ENCODE peak calls at places on chromosomes 5 and 9, in five cellular contexts. One of them, this sample, is unnamed.

GRCh38 chr9:69453746-69454145 is 128.7 kb downstream of the ENTREP1 start:
- DNase-seq in AG04450: no peak
- DNase-seq in dermis blood vessel endothelial cell: peak; percentile 67
- DNase-seq in upper lobe of right lung: no peak
- DNase-seq in renal cortical epithelial cell: no peak
- DNase-seq in this sample: no peak

GRCh38 chr5:151662805-151663204 is 23.9 kb downstream of the SPARC start:
- DNase-seq in AG04450: no peak
- DNase-seq in dermis blood vessel endothelial cell: no peak
- DNase-seq in upper lobe of right lung: no peak
- DNase-seq in renal cortical epithelial cell: no peak
- DNase-seq in this sample: no peak

GRCh38 chr5:128083033-128083810 is at the start of gene SLC12A2:
- DNase-seq in AG04450: peak; percentile 92
- DNase-seq in dermis blood vessel endothelial cell: peak; percentile 98
- DNase-seq in upper lobe of right lung: peak; percentile 96
- DNase-seq in renal cortical epithelial cell: peak; percentile 89
- DNase-seq in this sample: peak; percentile 59

GRCh38 chr5:37789991-37790390 is 49.9 kb downstream of the GDNF start:
- DNase-seq in AG04450: no peak
- DNase-seq in dermis blood vessel endothelial cell: no peak
- DNase-seq in upper lobe of right lung: no peak
- DNase-seq in renal cortical epithelial cell: peak; percentile 66
- DNase-seq in this sample: no peak

GRCh38 chr9:124834586-124834985 is 18.7 kb upstream of the WDR38 start:
- DNase-seq in AG04450: no peak
- DNase-seq in dermis blood vessel endothelial cell: no peak
- DNase-seq in upper lobe of right lung: no peak
- DNase-seq in renal cortical epithelial cell: peak; percentile 77
- DNase-seq in this sample: no peak

GRCh38 chr5:37714756-37715155 is 125.1 kb downstream of the GDNF start:
- DNase-seq in AG04450: no peak
- DNase-seq in dermis blood vessel endothelial cell: no peak
- DNase-seq in upper lobe of right lung: no peak
- DNase-seq in renal cortical epithelial cell: no peak
- DNase-seq in this sample: no peak

GRCh38 chr5:159667286-159667685 is 249.0 kb upstream of the ADRA1B start:
- DNase-seq in AG04450: no peak
- DNase-seq in dermis blood vessel endothelial cell: no peak
- DNase-seq in upper lobe of right lung: no peak
- DNase-seq in renal cortical epithelial cell: peak; percentile 60
- DNase-seq in this sample: no peak

GRCh38 chr5:179783128-179783527 is 10.7 kb upstream of the LTC4S start:
- DNase-seq in AG04450: no peak
- DNase-seq in dermis blood vessel endothelial cell: no peak
- DNase-seq in upper lobe of right lung: no peak
- DNase-seq in renal cortical epithelial cell: no peak
- DNase-seq in this sample: no peak

GRCh38 chr9:130362691-130363090 is 82.1 kb upstream of the ASS1 start:
- DNase-seq in AG04450: no peak
- DNase-seq in dermis blood vessel endothelial cell: no peak
- DNase-seq in upper lobe of right lung: no peak
- DNase-seq in renal cortical epithelial cell: no peak
- DNase-seq in this sample: no peak

GRCh38 chr9:96513622-96514021 is 63.7 kb downstream of the HABP4 start:
- DNase-seq in AG04450: no peak
- DNase-seq in dermis blood vessel endothelial cell: no peak
- DNase-seq in upper lobe of right lung: no peak
- DNase-seq in renal cortical epithelial cell: no peak
- DNase-seq in this sample: no peak

GRCh38 chr5:140345919-140346347 is 470 bp downstream of the HBEGF start:
- DNase-seq in AG04450: no peak
- DNase-seq in dermis blood vessel endothelial cell: peak; percentile 86
- DNase-seq in upper lobe of right lung: peak; percentile 85
- DNase-seq in renal cortical epithelial cell: no peak
- DNase-seq in this sample: no peak

GRCh38 chr5:158246661-158247060 is 387.7 kb upstream of the CLINT1 start:
- DNase-seq in AG04450: no peak
- DNase-seq in dermis blood vessel endothelial cell: no peak
- DNase-seq in upper lobe of right lung: no peak
- DNase-seq in renal cortical epithelial cell: no peak
- DNase-seq in this sample: peak; percentile 93

GRCh38 chr9:115551396-115551795 is 433.4 kb upstream of the TNC start:
- DNase-seq in AG04450: no peak
- DNase-seq in dermis blood vessel endothelial cell: no peak
- DNase-seq in upper lobe of right lung: no peak
- DNase-seq in renal cortical epithelial cell: no peak
- DNase-seq in this sample: no peak

GRCh38 chr5:127804886-127805426 is 101.8 kb downstream of the CCDC192 start:
- DNase-seq in AG04450: no peak
- DNase-seq in dermis blood vessel endothelial cell: no peak
- DNase-seq in upper lobe of right lung: no peak
- DNase-seq in renal cortical epithelial cell: no peak
- DNase-seq in this sample: no peak

GRCh38 chr5:173602423-173602822 is 14.0 kb downstream of the BOD1 start:
- DNase-seq in AG04450: no peak
- DNase-seq in dermis blood vessel endothelial cell: no peak
- DNase-seq in upper lobe of right lung: peak; percentile 81
- DNase-seq in renal cortical epithelial cell: peak; percentile 19
- DNase-seq in this sample: no peak

GRCh38 chr9:16460711-16461110 is 409.8 kb downstream of the BNC2 start:
- DNase-seq in AG04450: no peak
- DNase-seq in dermis blood vessel endothelial cell: no peak
- DNase-seq in upper lobe of right lung: no peak
- DNase-seq in renal cortical epithelial cell: no peak
- DNase-seq in this sample: no peak

GRCh38 chr5:32314658-32315057 is 1.9 kb upstream of the MTMR12 start:
- DNase-seq in AG04450: no peak
- DNase-seq in dermis blood vessel endothelial cell: no peak
- DNase-seq in upper lobe of right lung: no peak
- DNase-seq in renal cortical epithelial cell: no peak
- DNase-seq in this sample: no peak

GRCh38 chr5:24365406-24365805 is 279.4 kb downstream of the CDH10 start:
- DNase-seq in AG04450: no peak
- DNase-seq in dermis blood vessel endothelial cell: no peak
- DNase-seq in upper lobe of right lung: no peak
- DNase-seq in renal cortical epithelial cell: peak; percentile 56
- DNase-seq in this sample: no peak